ENCODE peak calls at places on chromosomes 13 and 19, in nine cellular contexts. A, I, U, W, C, B, V, Q and O are unnamed samples.
A peak's percentile ranks its signal among the peaks of the same experiment; 100 is the strongest.

GRCh38 chr13:50448535-50448981 is 394.9 kb downstream of the DLEU7 start:
- DNase-seq in I (no peak), U (no peak), B (no peak), V (no peak), C (no peak), W (no peak), A (no peak), Q (no peak), O (no peak)

GRCh38 chr13:101417043-101417406 is 717 bp upstream of the NALCN start:
- DNase-seq in U (no peak), W (peak; percentile 82), Q (no peak), B (no peak), V (no peak), I (no peak), C (no peak), A (no peak), O (no peak)

GRCh38 chr19:47190167-47190727 is 40.8 kb downstream of the BBC3 start:
- DNase-seq in A (peak; percentile 21), W (peak; percentile 87), C (no peak), U (no peak), I (no peak), B (no peak), V (peak; percentile 76), Q (peak; percentile 54), O (peak; percentile 36)

GRCh38 chr13:113087923-113088690 is 17.5 kb upstream of the F7 start:
- DNase-seq in I (no peak), V (peak; percentile 40), C (no peak), Q (no peak), W (no peak), A (peak; percentile 5), U (no peak), B (no peak), O (no peak)

GRCh38 chr19:55535579-55536350 is 1.2 kb downstream of the SBK2 start:
- DNase-seq in I (no peak), C (no peak), B (no peak), V (no peak), A (no peak), W (no peak), Q (no peak), U (no peak), O (no peak)

GRCh38 chr13:106213028-106213427 is 322.4 kb downstream of the EFNB2 start:
- DNase-seq in C (no peak), I (no peak), U (no peak), B (no peak), A (no peak), Q (no peak), W (no peak), V (no peak), O (no peak)

GRCh38 chr19:8585894-8586750 is 8.9 kb upstream of the MYO1F start:
- DNase-seq in I (peak; percentile 51), C (no peak), B (peak; percentile 64), W (no peak), Q (no peak), U (peak; percentile 53), A (peak; percentile 42), V (no peak), O (no peak)

GRCh38 chr19:28213476-28214082 is 999.4 kb downstream of the UQCRFS1 start:
- DNase-seq in V (no peak), W (no peak), U (no peak), B (no peak), I (no peak), C (no peak), Q (no peak), A (no peak), O (no peak)

GRCh38 chr13:37868691-37869505 is 674 bp downstream of the TRPC4 start:
- DNase-seq in U (no peak), W (peak; percentile 67), Q (no peak), V (no peak), A (no peak), B (no peak), I (no peak), C (no peak), O (no peak)

GRCh38 chr19:39498262-39499081 is at the start of gene DLL3:
- DNase-seq in W (peak; percentile 54), Q (no peak), V (no peak), A (no peak), C (no peak), I (no peak), U (no peak), B (no peak), O (no peak)

GRCh38 chr13:101127741-101128353 is 288.5 kb downstream of the NALCN start:
- DNase-seq in B (no peak), V (no peak), Q (no peak), I (no peak), A (no peak), C (no peak), U (no peak), W (peak; percentile 55), O (peak; percentile 14)

GRCh38 chr13:91709180-91709579 is 310.8 kb downstream of the GPC5 start:
- DNase-seq in W (no peak), V (no peak), B (no peak), Q (no peak), I (no peak), U (no peak), C (no peak), A (no peak), O (no peak)

GRCh38 chr13:91708558-91708957 is 310.1 kb downstream of the GPC5 start:
- DNase-seq in I (no peak), C (no peak), U (no peak), A (no peak), W (no peak), Q (no peak), V (no peak), B (no peak), O (no peak)

GRCh38 chr13:91714726-91715334 is 316.4 kb downstream of the GPC5 start:
- DNase-seq in I (no peak), A (no peak), U (no peak), Q (no peak), C (no peak), W (no peak), V (no peak), B (no peak), O (no peak)

GRCh38 chr13:91716436-91717065 is 318.1 kb downstream of the GPC5 start:
- DNase-seq in U (no peak), W (no peak), C (no peak), A (no peak), B (no peak), Q (no peak), V (no peak), I (no peak), O (no peak)

DNA sequence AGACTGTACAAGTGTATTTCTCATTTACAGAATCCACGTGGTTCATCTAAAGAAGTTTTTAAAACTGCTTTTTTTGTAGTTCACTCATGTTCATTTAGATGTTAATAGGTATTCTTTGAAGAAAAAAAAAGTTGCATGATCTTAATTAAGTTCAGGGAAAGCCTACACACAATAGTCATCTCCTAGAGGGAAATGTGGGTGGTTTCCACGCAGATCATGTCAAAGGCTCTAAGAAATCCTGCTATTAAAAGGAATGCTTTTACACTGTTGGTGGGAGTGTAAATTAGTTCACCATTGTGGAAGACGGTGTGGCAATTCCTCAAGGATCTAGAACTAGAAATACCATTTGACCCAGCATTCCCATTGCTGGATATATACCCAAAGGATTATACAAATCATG is 312.3 kb downstream of the GPC5 start:
- DNase-seq in V (no peak), W (no peak), A (no peak), Q (no peak), C (no peak), I (no peak), U (no peak), B (no peak), O (no peak)
- TF ChIP-seq CTCF in V (no peak), W (no peak), A (no peak), Q (no peak), C (no peak), I (no peak), U (no peak), B (no peak), O (no peak)

DNA sequence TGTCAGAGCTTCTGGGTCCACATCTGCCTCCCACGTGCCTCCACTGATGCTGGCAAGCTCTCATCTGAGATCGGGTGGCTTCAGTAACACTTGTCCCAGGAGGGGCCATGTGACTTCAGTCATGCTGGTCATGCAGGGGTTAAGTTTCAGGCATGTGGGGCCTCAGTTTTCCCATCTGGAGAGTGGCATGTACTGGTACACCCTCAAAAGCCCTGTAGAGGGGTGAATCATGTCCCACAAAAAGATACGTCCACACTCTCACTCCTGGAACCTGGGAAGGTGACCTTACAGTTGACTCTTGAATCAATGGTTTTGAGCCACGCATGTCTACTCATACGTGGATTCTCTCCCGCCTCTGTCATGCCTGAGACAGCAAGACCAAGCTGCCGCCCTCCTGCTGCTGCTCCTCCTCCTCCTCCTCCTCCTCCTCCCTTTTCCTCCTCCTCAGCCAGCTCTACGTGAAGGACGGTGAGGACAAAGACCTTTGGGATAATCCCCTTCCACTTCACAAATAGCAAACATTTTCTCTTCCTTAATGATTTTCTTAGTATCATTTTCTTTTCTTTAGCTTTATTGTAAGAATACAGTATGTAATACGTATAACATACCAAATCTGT is 53.7 kb downstream of the COMP start:
- DNase-seq in I (no peak), W (no peak), V (no peak), U (no peak), C (no peak), A (no peak), B (no peak), Q (no peak), O (no peak)
- TF ChIP-seq CTCF in I (no peak), W (no peak), V (no peak), U (no peak), C (no peak), A (no peak), B (no peak), Q (no peak), O (no peak)

DNA sequence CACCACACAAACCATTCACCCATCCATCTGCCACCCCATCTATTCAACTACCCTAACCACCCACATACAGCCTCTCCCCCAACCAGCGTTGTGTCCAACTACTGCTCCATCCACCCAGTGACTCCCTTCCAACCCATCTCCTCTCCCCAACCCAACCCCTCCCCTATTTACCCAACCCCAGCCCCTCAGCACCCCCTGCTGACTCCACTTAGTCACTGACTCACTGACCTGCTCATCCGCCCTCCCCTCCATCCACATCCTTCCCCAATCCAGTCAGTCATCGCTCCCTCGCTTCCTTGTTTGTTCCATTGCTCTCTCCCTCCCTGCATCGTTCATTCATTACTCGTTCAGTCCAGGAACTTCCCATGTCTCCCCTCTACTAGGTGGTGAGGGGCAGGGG is 39.2 kb downstream of the KCNC3 start:
- DNase-seq in C (no peak), U (no peak), V (no peak), B (no peak), A (no peak), Q (no peak), I (no peak), W (no peak), O (no peak)
- TF ChIP-seq CTCF in C (no peak), U (no peak), V (no peak), B (peak; percentile 15), A (no peak), Q (no peak), I (no peak), W (no peak), O (no peak)

GRCh38 chr13:21504379-21504778 is 45.3 kb upstream of the ZDHHC20 start:
- DNase-seq in B (no peak), C (no peak), W (no peak), Q (no peak), I (no peak), A (no peak), V (no peak), U (no peak), O (no peak)

DNA sequence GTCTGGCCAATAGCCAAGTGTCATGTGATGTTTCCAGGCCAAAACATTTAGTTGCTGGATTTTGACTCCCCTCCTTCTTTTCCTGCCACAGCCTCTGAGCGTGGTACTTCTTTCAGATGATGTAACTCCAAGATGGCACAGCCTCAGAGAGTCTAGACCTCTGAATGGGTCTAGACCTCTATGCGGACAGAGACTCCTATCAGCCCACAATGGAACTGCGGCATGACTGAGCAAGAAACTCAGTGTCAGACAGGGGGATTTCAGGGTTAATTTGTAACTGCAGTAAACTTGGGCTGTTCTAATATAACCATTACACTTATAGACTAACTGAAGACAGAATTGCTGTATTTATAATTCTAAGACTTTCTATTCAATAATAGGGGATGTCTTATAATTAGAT is 42.6 kb upstream of the ZDHHC20 start:
- DNase-seq in Q (no peak), C (no peak), V (no peak), B (no peak), A (no peak), U (no peak), W (no peak), I (no peak), O (no peak)
- TF ChIP-seq CTCF in Q (no peak), C (no peak), V (no peak), B (peak; percentile 57), A (no peak), U (no peak), W (peak; percentile 6), I (no peak), O (no peak)